ENCODE peak calls at places on chromosome 13, in ten cellular contexts. W is HCT116, X is GM12891, I is GM23338, G is GM12878, Q is HL-60, S is stomach, T is transverse colon, M is upper lobe of left lung, B is K562. F is an unnamed sample.

GRCh38 chr13:99264053-99264452 is 5.9 kb upstream of the GPR18 start:
- DNase-seq in W (no peak), X (no peak), I (no peak), G (no peak), Q (peak), S (no peak), T (no peak), M (no peak), B (no peak), F (peak)

GRCh38 chr13:61954092-61954491 is 538.4 kb upstream of the PCDH20 start:
- DNase-seq in W (peak), X (no peak), I (peak), G (no peak), Q (no peak), S (no peak), T (no peak), M (no peak), B (no peak), F (peak)

GRCh38 chr13:63938851-63939250 is 2523.2 kb upstream of the PCDH20 start:
- DNase-seq in W (no peak), X (no peak), I (no peak), G (no peak), Q (no peak), S (no peak), T (no peak), M (no peak), B (no peak), F (no peak)

GRCh38 chr13:46712524-46712923 is 84.4 kb downstream of the ESD start:
- DNase-seq in W (no peak), X (no peak), I (peak), G (no peak), Q (no peak), S (no peak), T (no peak), M (no peak), B (no peak), F (no peak)

GRCh38 chr13:98613591-98613990 is 36.7 kb upstream of the STK24 start:
- DNase-seq in W (no peak), X (no peak), I (no peak), G (no peak), Q (no peak), S (no peak), T (no peak), M (no peak), B (no peak), F (no peak)

GRCh38 chr13:49869514-49869913 is 66.6 kb downstream of the SPRYD7 start:
- DNase-seq in W (no peak), X (no peak), I (peak), G (no peak), Q (no peak), S (no peak), T (no peak), M (no peak), B (peak), F (peak)

GRCh38 chr13:59680429-59681024 is 483.2 kb downstream of the DIAPH3 start:
- DNase-seq in W (peak), X (no peak), I (peak), G (no peak), Q (no peak), S (no peak), T (no peak), M (no peak), B (no peak), F (peak)

GRCh38 chr13:32538234-32538620 is 368 bp downstream of the N4BP2L2 start:
- DNase-seq in W (no peak), X (peak), I (no peak), G (no peak), Q (no peak), S (peak), T (no peak), M (no peak), B (peak), F (no peak)

GRCh38 chr13:42924290-42924803 is 67.7 kb downstream of the EPSTI1 start:
- DNase-seq in W (no peak), X (no peak), I (no peak), G (no peak), Q (no peak), S (no peak), T (no peak), M (no peak), B (no peak), F (no peak)

GRCh38 chr13:30907167-30907761 is 1.2 kb downstream of the MEDAG start:
- DNase-seq in W (no peak), X (no peak), I (no peak), G (no peak), Q (no peak), S (no peak), T (no peak), M (no peak), B (no peak), F (peak)

GRCh38 chr13:30355405-30355741 is 48.0 kb upstream of the KATNAL1 start:
- DNase-seq in W (no peak), X (peak), I (peak), G (no peak), Q (no peak), S (peak), T (no peak), M (peak), B (peak), F (peak)

GRCh38 chr13:29936051-29936813 is 85.8 kb upstream of the UBL3 start:
- DNase-seq in W (no peak), X (no peak), I (no peak), G (no peak), Q (peak), S (no peak), T (no peak), M (no peak), B (no peak), F (no peak)

GRCh38 chr13:44148159-44148929 is 225.3 kb upstream of the SERP2 start:
- DNase-seq in W (no peak), X (no peak), I (no peak), G (no peak), Q (no peak), S (no peak), T (no peak), M (no peak), B (no peak), F (no peak)

GRCh38 chr13:93368705-93369104 is 142.1 kb downstream of the GPC6 start:
- DNase-seq in W (no peak), X (no peak), I (no peak), G (no peak), Q (no peak), S (no peak), T (no peak), M (no peak), B (peak), F (no peak)

GRCh38 chr13:75479102-75479501 is 2.9 kb downstream of the TBC1D4 start:
- DNase-seq in W (no peak), X (no peak), I (no peak), G (no peak), Q (no peak), S (no peak), T (no peak), M (no peak), B (no peak), F (no peak)

GRCh38 chr13:34419025-34419424 is 523.0 kb upstream of the NBEA start:
- DNase-seq in W (no peak), X (no peak), I (no peak), G (no peak), Q (no peak), S (no peak), T (no peak), M (no peak), B (no peak), F (no peak)

GRCh38 chr13:29508874-29509249 is 86.6 kb downstream of the SLC7A1 start:
- DNase-seq in W (no peak), X (no peak), I (no peak), G (no peak), Q (no peak), S (no peak), T (no peak), M (no peak), B (no peak), F (no peak)

GRCh38 chr13:97716746-97717145 is 236.7 kb upstream of the IPO5 start:
- DNase-seq in W (no peak), X (no peak), I (no peak), G (no peak), Q (no peak), S (no peak), T (no peak), M (no peak), B (no peak), F (no peak)

GRCh38 chr13:70856706-70857105 is 748.5 kb upstream of the KLHL1 start:
- DNase-seq in W (no peak), X (no peak), I (no peak), G (no peak), Q (peak), S (no peak), T (peak), M (no peak), B (no peak), F (no peak)

GRCh38 chr13:41668130-41668757 is 210.9 kb downstream of the RGCC start:
- DNase-seq in W (peak), X (no peak), I (peak), G (peak), Q (peak), S (peak), T (peak), M (no peak), B (peak), F (peak)

GRCh38 chr13:109198585-109198984 is 569.2 kb downstream of the MYO16 start:
- DNase-seq in W (no peak), X (no peak), I (no peak), G (no peak), Q (no peak), S (no peak), T (no peak), M (no peak), B (no peak), F (peak)

GRCh38 chr13:99062593-99062992 is 84.7 kb upstream of the DOCK9 start:
- DNase-seq in W (no peak), X (no peak), I (no peak), G (no peak), Q (no peak), S (no peak), T (no peak), M (no peak), B (no peak), F (peak)

GRCh38 chr13:44768233-44768632 is 192.1 kb upstream of the TSC22D1 start:
- DNase-seq in W (no peak), X (peak), I (no peak), G (peak), Q (no peak), S (no peak), T (no peak), M (no peak), B (no peak), F (no peak)

GRCh38 chr13:20495087-20496023 is 30.3 kb downstream of the CRYL1 start:
- DNase-seq in W (peak), X (peak), I (peak), G (peak), Q (peak), S (peak), T (peak), M (no peak), B (peak), F (peak)

GRCh38 chr13:59472134-59472533 is 691.6 kb downstream of the DIAPH3 start:
- DNase-seq in W (no peak), X (no peak), I (no peak), G (no peak), Q (no peak), S (no peak), T (no peak), M (no peak), B (no peak), F (no peak)

GRCh38 chr13:54234607-54235006 is 1206.0 kb downstream of the OLFM4 start:
- DNase-seq in W (no peak), X (no peak), I (no peak), G (no peak), Q (no peak), S (no peak), T (no peak), M (no peak), B (no peak), F (no peak)

GRCh38 chr13:97005631-97006262 is 11.5 kb upstream of the OXGR1 start:
- DNase-seq in W (no peak), X (no peak), I (no peak), G (no peak), Q (no peak), S (no peak), T (no peak), M (no peak), B (no peak), F (no peak)

GRCh38 chr13:18949489-18949761 is 232.2 kb downstream of the TUBA3C start:
- DNase-seq in W (no peak), X (no peak), I (no peak), G (no peak), Q (no peak), S (no peak), T (no peak), M (no peak), B (no peak), F (no peak)

GRCh38 chr13:29849071-29849541 is 1.3 kb downstream of the UBL3 start:
- DNase-seq in W (no peak), X (no peak), I (peak), G (no peak), Q (peak), S (no peak), T (peak), M (no peak), B (no peak), F (peak)

DNA sequence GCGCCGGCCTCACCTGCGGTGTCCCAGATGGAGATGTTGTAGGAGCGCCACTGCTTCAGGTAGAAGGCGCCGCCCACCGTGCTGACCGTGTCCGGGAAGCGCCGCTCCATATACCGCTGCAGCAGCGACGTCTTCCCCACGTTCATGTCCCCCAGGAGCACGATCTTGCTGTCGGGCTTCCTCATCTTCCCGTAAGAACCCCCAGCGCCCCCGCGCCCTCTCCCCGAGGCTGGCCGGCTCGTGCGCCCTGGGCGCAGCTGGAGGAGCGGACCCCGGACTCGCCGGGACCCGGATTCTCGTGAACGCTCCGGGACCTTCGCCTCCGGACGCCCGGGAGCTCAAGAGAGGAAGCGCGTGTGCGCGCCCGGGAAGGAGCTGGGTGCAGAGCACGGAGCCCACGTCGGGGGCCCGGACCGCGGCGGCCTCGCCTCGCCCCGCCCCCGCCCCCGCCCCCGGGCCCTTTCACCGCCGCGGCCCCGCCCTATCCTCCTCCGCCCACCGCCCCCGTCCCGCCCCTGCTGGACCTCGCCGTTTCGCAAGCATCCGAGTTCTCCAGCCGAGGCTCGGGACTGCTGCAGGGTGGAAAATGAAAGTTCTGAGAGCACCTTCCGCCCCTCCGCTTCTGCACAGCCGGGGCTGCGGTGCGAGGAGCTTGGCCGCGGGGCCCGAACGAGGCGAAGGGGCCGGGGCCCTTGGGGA is at the start of gene RAB20:
- DNase-seq in W (peak), X (peak), I (peak), G (no peak), Q (peak), S (peak), T (peak), M (peak), B (peak), F (peak)
- TF ChIP-seq POLR2AphosphoS5 in W (peak), X (no peak), I (peak), G (no peak), Q (peak), S (peak), T (peak), M (peak), B (no peak), F (no peak)

DNA sequence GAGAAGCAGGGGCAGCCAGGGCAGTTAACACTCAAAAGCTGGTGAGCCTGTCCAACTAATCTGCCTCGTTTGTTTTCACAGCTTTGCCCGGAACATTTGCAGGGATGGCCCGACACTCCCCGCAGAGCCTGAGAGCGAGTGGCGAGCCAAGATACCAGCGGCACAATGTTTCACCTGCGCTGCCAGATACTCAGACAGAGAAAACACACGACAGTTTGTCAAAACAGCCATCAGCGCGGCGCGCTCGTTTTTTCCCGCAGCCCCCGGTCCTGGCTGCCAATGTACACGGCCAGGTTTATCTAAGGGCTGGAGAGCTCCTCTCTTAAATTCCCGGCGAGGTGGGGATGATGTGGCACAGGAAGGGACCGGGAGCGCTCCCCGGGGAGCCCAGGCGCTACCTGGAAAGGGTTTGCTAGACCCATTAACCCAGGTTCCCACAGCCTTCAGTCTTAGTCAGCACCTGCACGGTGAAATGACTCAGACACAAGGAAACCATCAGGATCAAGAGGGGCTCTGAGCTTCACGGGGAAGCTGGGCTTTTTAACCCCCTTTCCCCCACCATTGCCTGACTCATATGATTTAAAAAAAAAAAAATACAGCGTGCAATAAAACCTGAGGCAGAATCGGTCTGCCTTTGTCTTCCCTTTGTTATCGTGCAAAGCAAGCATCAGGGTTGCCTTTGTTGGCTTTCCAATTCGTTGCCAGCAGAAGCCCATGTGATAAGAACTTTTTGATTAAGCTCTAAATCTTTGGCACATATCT is 186.2 kb downstream of the EFNB2 start:
- DNase-seq in W (peak), X (no peak), I (peak), G (no peak), Q (no peak), S (peak), T (peak), M (peak), B (no peak), F (peak)
- TF ChIP-seq POLR2AphosphoS5 in W (peak), X (no peak), I (no peak), G (no peak), Q (no peak), S (no peak), T (no peak), M (no peak), B (no peak), F (peak)

GRCh38 chr13:40344270-40345148 is 321.9 kb downstream of the FOXO1 start:
- DNase-seq in W (no peak), X (no peak), I (no peak), G (peak), Q (no peak), S (no peak), T (peak), M (no peak), B (no peak), F (no peak)

GRCh38 chr13:40346592-40346991 is 319.8 kb downstream of the FOXO1 start:
- DNase-seq in W (no peak), X (no peak), I (no peak), G (no peak), Q (no peak), S (no peak), T (no peak), M (no peak), B (no peak), F (peak)

GRCh38 chr13:40343550-40344269 is 322.7 kb downstream of the FOXO1 start:
- DNase-seq in W (no peak), X (no peak), I (no peak), G (no peak), Q (no peak), S (no peak), T (no peak), M (no peak), B (no peak), F (no peak)

GRCh38 chr13:40345149-40345514 is 321.3 kb downstream of the FOXO1 start:
- DNase-seq in W (no peak), X (no peak), I (no peak), G (no peak), Q (no peak), S (no peak), T (no peak), M (no peak), B (no peak), F (no peak)

GRCh38 chr13:40345654-40346372 is 320.6 kb downstream of the FOXO1 start:
- DNase-seq in W (no peak), X (no peak), I (peak), G (no peak), Q (no peak), S (peak), T (no peak), M (no peak), B (no peak), F (peak)
- TF ChIP-seq POLR2AphosphoS5 in W (no peak), X (no peak), I (no peak), G (no peak), Q (no peak), S (no peak), T (no peak), M (no peak), B (no peak), F (no peak)

DNA sequence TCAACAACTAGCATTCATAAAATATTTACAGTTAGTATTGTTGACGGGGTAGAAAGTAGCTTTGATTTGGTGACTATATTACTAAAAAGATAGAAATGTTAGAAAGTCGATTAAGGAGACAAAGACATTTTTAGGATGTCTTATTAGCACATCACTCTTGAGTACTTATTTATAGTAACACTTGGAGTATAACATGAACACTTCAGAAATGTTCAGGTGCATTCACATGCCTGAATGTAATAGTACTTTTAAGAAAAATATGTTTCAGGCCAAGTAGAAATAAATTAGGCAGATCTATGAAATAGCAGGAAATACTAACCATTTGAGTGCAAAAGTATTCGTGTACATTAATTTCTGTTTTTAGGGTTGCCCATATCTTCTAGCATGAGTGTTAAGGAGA is 70.4 kb downstream of the CDK8 start:
- DNase-seq in W (no peak), X (no peak), I (no peak), G (no peak), Q (no peak), S (no peak), T (no peak), M (no peak), B (no peak), F (peak)
- TF ChIP-seq POLR2AphosphoS5 in W (no peak), X (no peak), I (no peak), G (no peak), Q (no peak), S (no peak), T (no peak), M (no peak), B (no peak), F (no peak)

DNA sequence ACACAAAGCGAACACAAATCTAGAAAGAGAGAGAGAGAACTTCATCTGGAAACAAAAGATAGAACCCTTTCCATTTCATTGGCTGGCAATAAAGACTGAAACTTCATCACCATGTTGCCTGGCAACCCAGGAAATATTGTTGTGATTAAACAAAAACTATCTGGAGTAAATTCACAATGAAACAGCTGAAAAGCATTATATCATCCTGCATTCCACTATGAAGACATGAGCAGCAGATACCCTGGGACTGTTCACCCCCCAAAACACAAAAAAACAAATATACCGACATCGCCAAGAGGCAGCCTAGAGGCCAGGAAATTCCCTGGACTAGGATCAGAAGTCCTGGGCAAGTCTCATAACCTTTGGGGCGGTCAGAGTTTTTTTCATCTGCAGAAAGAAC is 158.3 kb downstream of the FOXO1 start:
- DNase-seq in W (no peak), X (no peak), I (no peak), G (no peak), Q (no peak), S (no peak), T (no peak), M (no peak), B (no peak), F (peak)
- TF ChIP-seq POLR2AphosphoS5 in W (no peak), X (no peak), I (no peak), G (no peak), Q (no peak), S (peak), T (peak), M (peak), B (no peak), F (no peak)

DNA sequence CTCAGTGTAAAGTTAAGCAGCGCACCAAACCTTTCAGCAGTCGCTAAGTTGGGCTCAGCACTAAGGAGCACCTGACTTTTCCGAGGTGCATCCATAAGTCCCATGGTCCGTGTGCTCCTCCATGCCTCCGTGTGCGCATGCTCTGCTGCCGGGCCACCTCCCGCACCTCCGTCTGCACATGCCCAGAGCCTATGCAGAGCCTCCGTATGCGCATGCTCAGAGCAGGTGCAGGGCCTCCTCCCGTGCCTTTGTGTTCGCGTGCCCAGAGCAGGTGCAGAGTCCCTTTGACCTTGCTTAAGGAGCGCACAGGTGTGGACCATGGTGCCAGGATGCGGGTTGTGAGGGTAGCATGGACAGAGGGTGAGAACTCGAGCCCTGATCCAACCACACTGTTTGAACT is 46.0 kb downstream of the ATP11A start:
- DNase-seq in W (no peak), X (no peak), I (peak), G (no peak), Q (no peak), S (no peak), T (no peak), M (peak), B (no peak), F (no peak)
- TF ChIP-seq POLR2AphosphoS5 in W (no peak), X (no peak), I (peak), G (no peak), Q (no peak), S (no peak), T (no peak), M (no peak), B (no peak), F (no peak)

GRCh38 chr13:51324714-51325440 is 14.6 kb upstream of the SERPINE3 start:
- DNase-seq in W (no peak), X (no peak), I (peak), G (no peak), Q (no peak), S (no peak), T (no peak), M (no peak), B (no peak), F (no peak)
- TF ChIP-seq POLR2AphosphoS5 in W (no peak), X (no peak), I (no peak), G (no peak), Q (no peak), S (no peak), T (no peak), M (no peak), B (no peak), F (no peak)

F was measured in endothelial cell of umbilical vein.